ENCODE peak calls at places on chromosomes 2 and 18, in six cellular contexts. R is stimulated activated CD4-positive, alpha-beta T cell treated with anti-CD3 and anti-CD28 coated beads, Interleukin-4, amount 100 ng/mL, for 4 hours; B is OCI-LY7; W is globus pallidus; J is GM03348; C is HuH-7.5. M is an unnamed sample.

GRCh38 chr18:76476665-76477561 is 18.1 kb downstream of the ZNF516 start:
- DNase-seq in C (no peak), W (no peak), J (peak; percentile 67), B (no peak), R (no peak), M (no peak)

GRCh38 chr2:113886479-113887383 is 3.2 kb upstream of the ACTR3 start:
- DNase-seq in W (peak; percentile 39), J (peak; percentile 86), R (no peak), B (peak; percentile 89), C (no peak), M (peak; percentile 80)

GRCh38 chr2:101064868-101065549 is 62.9 kb downstream of the RPL31 start:
- DNase-seq in C (peak; percentile 31), R (no peak), B (no peak), W (peak; percentile 12), J (peak; percentile 27), M (peak; percentile 11)

GRCh38 chr2:103435010-103435409 is 673.2 kb downstream of the TMEM182 start:
- DNase-seq in W (no peak), C (no peak), J (no peak), B (no peak), R (no peak), M (no peak)

GRCh38 chr2:21175895-21176646 is 52.3 kb downstream of the TDRD15 start:
- DNase-seq in B (peak; percentile 3), C (no peak), W (peak; percentile 79), R (no peak), J (no peak), M (no peak)

GRCh38 chr18:68611301-68611700 is 103.6 kb downstream of the TMX3 start:
- DNase-seq in R (no peak), C (no peak), W (no peak), B (no peak), J (no peak), M (no peak)

GRCh38 chr18:39946623-39947061 is 2008.4 kb upstream of the PIK3C3 start:
- DNase-seq in J (peak; percentile 7), W (no peak), B (no peak), C (no peak), R (no peak), M (no peak)

GRCh38 chr2:68193774-68194372 is 36.2 kb downstream of the PNO1 start:
- DNase-seq in C (no peak), R (no peak), B (no peak), J (peak; percentile 41), W (no peak), M (no peak)

GRCh38 chr2:164920430-164920829 is 34.9 kb downstream of the SLC38A11 start:
- DNase-seq in W (no peak), B (no peak), R (no peak), C (peak; percentile 43), J (peak; percentile 86), M (no peak)

GRCh38 chr2:6068441-6068935 is 376.3 kb downstream of the SOX11 start:
- DNase-seq in J (no peak), W (no peak), C (no peak), B (no peak), R (no peak), M (no peak)

GRCh38 chr2:240794178-240794721 is 25.8 kb downstream of the KIF1A start:
- DNase-seq in C (no peak), B (no peak), W (no peak), R (no peak), J (no peak), M (no peak)

GRCh38 chr2:178674122-178674521 is 133.1 kb downstream of the TTN start:
- DNase-seq in C (no peak), B (no peak), W (no peak), J (no peak), R (no peak), M (no peak)

GRCh38 chr2:232502901-232503791 is 15.5 kb upstream of the ECEL1 start:
- DNase-seq in W (peak; percentile 41), R (peak; percentile 43), B (no peak), C (no peak), J (no peak), M (peak; percentile 41)

GRCh38 chr2:51795248-51795888 is 763.4 kb upstream of the NRXN1 start:
- DNase-seq in J (no peak), W (no peak), C (no peak), R (no peak), B (peak; percentile 10), M (no peak)

GRCh38 chr18:59605633-59606192 is 91.5 kb downstream of the CCBE1 start:
- DNase-seq in J (no peak), R (no peak), B (no peak), C (no peak), W (no peak), M (no peak)

GRCh38 chr2:222714361-222715256 is 43.2 kb downstream of the MOGAT1 start:
- DNase-seq in W (no peak), C (no peak), B (no peak), J (no peak), R (no peak), M (no peak)

GRCh38 chr2:164560181-164560792 is 61.0 kb downstream of the GRB14 start:
- DNase-seq in C (no peak), J (peak; percentile 33), B (peak; percentile 19), R (no peak), W (no peak), M (no peak)

GRCh38 chr18:34322365-34323289 is 97.9 kb upstream of the NOL4 start:
- DNase-seq in R (no peak), B (peak; percentile 66), C (no peak), J (peak; percentile 30), W (peak; percentile 59), M (no peak)

GRCh38 chr2:154013514-154013913 is 141.8 kb downstream of the GALNT13 start:
- DNase-seq in J (no peak), C (no peak), B (no peak), R (no peak), W (no peak), M (no peak)

GRCh38 chr2:70959271-70959761 is 19.1 kb upstream of the ANKRD53 start:
- DNase-seq in B (no peak), C (no peak), R (no peak), J (peak; percentile 2), W (no peak), M (no peak)

GRCh38 chr2:20067992-20068727 is 16.7 kb upstream of the LAPTM4A start:
- DNase-seq in C (no peak), R (no peak), W (no peak), B (no peak), J (peak; percentile 78), M (no peak)

GRCh38 chr18:22279741-22280452 is 110.5 kb downstream of the GATA6 start:
- DNase-seq in W (no peak), J (peak; percentile 73), R (no peak), B (no peak), C (no peak), M (no peak)

GRCh38 chr2:128543646-128544045 is 225.0 kb upstream of the HS6ST1 start:
- DNase-seq in R (no peak), J (no peak), W (no peak), C (no peak), B (no peak), M (no peak)

GRCh38 chr2:173664520-173664919 is 300.7 kb downstream of the SP3 start:
- DNase-seq in W (no peak), J (no peak), B (no peak), C (no peak), R (no peak), M (no peak)

GRCh38 chr2:69770193-69770702 is 28.3 kb downstream of the ANXA4 start:
- DNase-seq in R (no peak), B (no peak), J (peak; percentile 86), C (no peak), W (no peak), M (no peak)

GRCh38 chr18:55331301-55331700 is 256.7 kb downstream of the TCF4 start:
- DNase-seq in W (no peak), J (no peak), R (no peak), B (no peak), C (no peak), M (no peak)

GRCh38 chr2:37415128-37415817 is 70.8 kb downstream of the QPCT start:
- DNase-seq in R (no peak), J (peak; percentile 36), B (no peak), W (no peak), C (no peak), M (no peak)

GRCh38 chr2:239224249-239224605 is 176.6 kb downstream of the HDAC4 start:
- DNase-seq in R (no peak), C (no peak), B (no peak), J (no peak), W (no peak), M (no peak)

GRCh38 chr2:175152242-175152641 is 15.8 kb downstream of the ATF2 start:
- DNase-seq in W (no peak), R (no peak), C (no peak), B (no peak), J (no peak), M (no peak)